ENCODE peak calls at places on chromosomes 12 and 14, in seven cellular contexts. I is CD4-positive, alpha-beta T cell; T is AG04449; U is GM13977; Z is lung; M is GM23338; V is tibial artery. A is an unnamed sample.
A peak's percentile ranks its signal among the peaks of the same experiment; 100 is the strongest.

GRCh38 chr14:68794856-68795601 is 2.2 kb upstream of the ZFP36L1 start:
- DNase-seq in T (peak; percentile 90), I (no peak), Z (peak; percentile 58), V (peak; percentile 82), M (peak; percentile 63), U (no peak), A (no peak)

GRCh38 chr12:13851828-13852227 is 129.6 kb downstream of the GRIN2B start:
- DNase-seq in I (no peak), U (no peak), Z (no peak), V (no peak), M (peak; percentile 94), T (no peak), A (no peak)

GRCh38 chr12:12238605-12239004 is 28.2 kb downstream of the LRP6 start:
- DNase-seq in M (no peak), T (no peak), V (no peak), I (no peak), Z (no peak), U (no peak), A (no peak)

GRCh38 chr12:114012744-114013431 is 46.8 kb upstream of the RBM19 start:
- DNase-seq in M (no peak), I (no peak), Z (no peak), U (no peak), T (no peak), V (no peak), A (no peak)

GRCh38 chr12:121811434-121812319 is 7.9 kb downstream of the SETD1B start:
- DNase-seq in U (peak; percentile 94), M (peak; percentile 92), V (peak; percentile 86), Z (peak; percentile 68), I (no peak), T (no peak), A (no peak)

GRCh38 chr12:121872546-121873223 is 14.0 kb upstream of the HPD start:
- DNase-seq in M (no peak), Z (peak; percentile 49), I (no peak), U (no peak), V (no peak), T (peak; percentile 87), A (no peak)

GRCh38 chr14:97218713-97219355 is 421.7 kb downstream of the VRK1 start:
- DNase-seq in V (no peak), T (no peak), M (peak; percentile 77), U (no peak), Z (no peak), I (no peak), A (no peak)

GRCh38 chr14:89544636-89545301 is 127.7 kb upstream of the FOXN3 start:
- DNase-seq in I (no peak), V (no peak), Z (no peak), M (no peak), T (no peak), U (no peak), A (no peak)

GRCh38 chr12:34625116-34625515 is 602.8 kb downstream of the ALG10 start:
- DNase-seq in M (peak; percentile 43), V (no peak), I (no peak), T (no peak), U (no peak), Z (no peak), A (no peak)

GRCh38 chr14:103624860-103625259 is 4.2 kb upstream of the KLC1 start:
- DNase-seq in T (no peak), Z (peak; percentile 71), U (no peak), V (peak; percentile 92), I (no peak), M (no peak), A (peak; percentile 58)

GRCh38 chr12:24661657-24662096 is 287.2 kb downstream of the BCAT1 start:
- DNase-seq in U (no peak), Z (peak; percentile 77), M (no peak), T (no peak), I (no peak), V (peak; percentile 71), A (peak; percentile 43)

GRCh38 chr12:28855761-28856160 is 293.3 kb upstream of the FAR2 start:
- DNase-seq in I (no peak), T (no peak), U (no peak), Z (no peak), M (no peak), V (no peak), A (no peak)

GRCh38 chr14:97408937-97409860 is 612.0 kb downstream of the VRK1 start:
- DNase-seq in V (no peak), U (no peak), Z (no peak), M (no peak), T (no peak), I (no peak), A (no peak)

GRCh38 chr12:8081228-8081920 is 700 bp upstream of the NECAP1 start:
- DNase-seq in V (no peak), U (no peak), T (no peak), M (no peak), Z (no peak), I (peak; percentile 19), A (no peak)

GRCh38 chr12:106138279-106138645 is 492 bp downstream of the NUAK1 start:
- DNase-seq in U (no peak), I (no peak), T (no peak), V (no peak), Z (no peak), M (no peak), A (no peak)

GRCh38 chr12:11949738-11950403 is 120.9 kb upstream of the BCL2L14 start:
- DNase-seq in U (no peak), V (no peak), Z (no peak), T (no peak), M (no peak), I (no peak), A (no peak)

GRCh38 chr12:48123169-48123568 is 4.0 kb downstream of the PFKM start:
- DNase-seq in M (no peak), U (no peak), I (no peak), T (no peak), V (no peak), Z (no peak), A (no peak)

GRCh38 chr12:40314927-40315326 is 90.1 kb downstream of the LRRK2 start:
- DNase-seq in M (no peak), I (no peak), Z (no peak), T (no peak), V (no peak), U (no peak), A (no peak)

GRCh38 chr12:40313928-40314327 is 89.1 kb downstream of the LRRK2 start:
- DNase-seq in V (no peak), T (no peak), M (no peak), I (no peak), U (peak; percentile 6), Z (no peak), A (no peak)

GRCh38 chr12:40315375-40315774 is 90.6 kb downstream of the LRRK2 start:
- DNase-seq in I (no peak), M (no peak), Z (no peak), T (no peak), V (no peak), U (no peak), A (no peak)

GRCh38 chr12:40312196-40312595 is 87.4 kb downstream of the LRRK2 start:
- DNase-seq in U (no peak), Z (no peak), V (no peak), I (no peak), M (no peak), T (no peak), A (no peak)

GRCh38 chr12:40312982-40313576 is 88.3 kb downstream of the LRRK2 start:
- DNase-seq in M (peak; percentile 21), T (no peak), Z (no peak), U (no peak), I (no peak), V (no peak), A (no peak)
- TF ChIP-seq CTCF in M (peak; percentile 74), T (no peak), Z (no peak), U (peak; percentile 37), I (no peak), V (peak; percentile 30), A (no peak)

DNA sequence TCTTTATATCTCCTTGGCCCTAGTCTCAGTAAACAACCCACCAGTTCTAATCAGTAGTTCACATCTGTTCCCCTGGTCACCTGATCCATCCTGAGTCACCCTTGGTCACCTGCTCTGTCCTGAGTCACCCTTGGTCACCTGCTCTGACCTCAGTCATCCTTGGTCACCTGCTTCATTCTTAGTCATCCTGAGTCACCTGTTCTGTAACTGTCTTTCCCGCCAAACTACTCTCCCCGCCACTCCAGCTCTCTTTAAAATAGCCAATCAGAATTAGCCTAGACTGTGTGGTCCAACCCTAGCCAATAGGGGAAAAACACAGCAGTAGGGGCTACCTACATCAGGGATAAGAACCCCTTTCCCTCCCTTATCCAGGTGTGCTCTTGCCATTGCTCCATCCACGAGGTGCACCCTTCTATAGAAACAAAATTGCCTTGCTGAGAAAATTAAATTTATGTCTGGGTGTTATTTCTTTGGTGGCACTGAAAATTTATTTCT is 245.4 kb upstream of the DIO3 start:
- DNase-seq in T (no peak), Z (no peak), V (no peak), U (no peak), M (no peak), I (no peak), A (no peak)
- TF ChIP-seq CTCF in T (no peak), Z (no peak), V (no peak), U (no peak), M (no peak), I (no peak), A (no peak)

GRCh38 chr14:72636871-72637270 is 257.0 kb downstream of the DPF3 start:
- DNase-seq in V (no peak), M (no peak), Z (no peak), U (no peak), T (no peak), I (no peak), A (no peak)

GRCh38 chr14:72636094-72636493 is 257.8 kb downstream of the DPF3 start:
- DNase-seq in Z (no peak), I (no peak), V (no peak), U (no peak), M (no peak), T (no peak), A (no peak)

GRCh38 chr14:72632727-72633126 is 261.2 kb downstream of the DPF3 start:
- DNase-seq in U (no peak), T (no peak), M (no peak), V (no peak), Z (no peak), I (no peak), A (no peak)

GRCh38 chr14:72633551-72633950 is 260.4 kb downstream of the DPF3 start:
- DNase-seq in V (no peak), T (no peak), I (no peak), U (no peak), M (no peak), Z (peak; percentile 13), A (no peak)

GRCh38 chr14:72634910-72635647 is 258.8 kb downstream of the DPF3 start:
- DNase-seq in I (no peak), T (no peak), Z (peak; percentile 16), M (peak; percentile 14), U (no peak), V (no peak), A (no peak)
- TF ChIP-seq CTCF in I (no peak), T (no peak), Z (no peak), M (no peak), U (no peak), V (no peak), A (no peak)

GRCh38 chr14:37343307-37344094 is 145.8 kb downstream of the MIPOL1 start:
- DNase-seq in M (no peak), I (no peak), T (no peak), V (no peak), Z (no peak), U (no peak), A (no peak)

DNA sequence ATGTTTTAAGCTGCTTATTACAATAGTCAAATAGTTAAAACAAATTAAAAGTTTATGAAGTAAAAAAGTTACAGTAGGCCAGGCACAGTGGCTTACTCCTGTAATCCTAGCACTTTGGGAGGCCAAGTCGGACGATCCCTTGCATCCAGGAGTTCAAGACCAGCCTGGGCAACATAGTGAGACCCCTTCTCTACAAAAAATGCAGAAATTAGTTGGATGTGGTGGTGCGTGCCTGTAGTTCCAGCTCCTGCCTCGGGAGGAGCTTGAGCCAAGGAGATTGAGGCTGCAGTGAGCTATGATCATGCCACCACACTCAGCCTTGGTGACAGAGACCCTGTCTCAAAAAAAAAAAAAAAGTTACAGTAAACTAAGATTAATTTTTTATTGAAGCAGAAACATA is 142.6 kb downstream of the MIPOL1 start:
- DNase-seq in M (peak; percentile 20), Z (no peak), T (no peak), V (no peak), I (no peak), U (no peak), A (no peak)
- TF ChIP-seq CTCF in M (peak; percentile 31), Z (no peak), T (no peak), V (no peak), I (no peak), U (no peak), A (no peak)